ENCODE peak calls at places on chromosomes 12 and 14, in five cellular contexts. One of them, this sample, is unnamed.

GRCh38 chr12:12562016-12562483 is 613 bp downstream of the DUSP16 start:
- DNase-seq in fibroblast of mammary gland: no peak
- DNase-seq in mucosa of descending colon: peak; percentile 62
- DNase-seq in uterus: peak; percentile 44
- DNase-seq in brain microvascular endothelial cell: no peak
- DNase-seq in this sample: no peak

GRCh38 chr12:72277415-72277814 is 5.2 kb downstream of the TRHDE start:
- DNase-seq in fibroblast of mammary gland: peak; percentile 10
- DNase-seq in mucosa of descending colon: no peak
- DNase-seq in uterus: no peak
- DNase-seq in brain microvascular endothelial cell: no peak
- DNase-seq in this sample: no peak

GRCh38 chr12:4392223-4392742 is 12.8 kb upstream of the FGF23 start:
- DNase-seq in fibroblast of mammary gland: no peak
- DNase-seq in mucosa of descending colon: no peak
- DNase-seq in uterus: no peak
- DNase-seq in brain microvascular endothelial cell: no peak
- DNase-seq in this sample: no peak

GRCh38 chr14:75577090-75577489 is 1.3 kb upstream of the FLVCR2 start:
- DNase-seq in fibroblast of mammary gland: no peak
- DNase-seq in mucosa of descending colon: no peak
- DNase-seq in uterus: no peak
- DNase-seq in brain microvascular endothelial cell: no peak
- DNase-seq in this sample: no peak

GRCh38 chr12:104750061-104750460 is 208.0 kb downstream of the SLC41A2 start:
- DNase-seq in fibroblast of mammary gland: peak; percentile 66
- DNase-seq in mucosa of descending colon: no peak
- DNase-seq in uterus: no peak
- DNase-seq in brain microvascular endothelial cell: peak; percentile 61
- DNase-seq in this sample: peak; percentile 66

GRCh38 chr12:21248679-21249078 is 86.0 kb downstream of the SLCO1A2 start:
- DNase-seq in fibroblast of mammary gland: peak; percentile 11
- DNase-seq in mucosa of descending colon: no peak
- DNase-seq in uterus: no peak
- DNase-seq in brain microvascular endothelial cell: no peak
- DNase-seq in this sample: peak; percentile 3

GRCh38 chr12:68075416-68075815 is 84.1 kb downstream of the IFNG start:
- DNase-seq in fibroblast of mammary gland: no peak
- DNase-seq in mucosa of descending colon: no peak
- DNase-seq in uterus: no peak
- DNase-seq in brain microvascular endothelial cell: no peak
- DNase-seq in this sample: no peak

GRCh38 chr12:124722871-124723270 is 140.8 kb downstream of the SCARB1 start:
- DNase-seq in fibroblast of mammary gland: no peak
- DNase-seq in mucosa of descending colon: no peak
- DNase-seq in uterus: no peak
- DNase-seq in brain microvascular endothelial cell: no peak
- DNase-seq in this sample: no peak

GRCh38 chr14:33063521-33063920 is 124.8 kb downstream of the NPAS3 start:
- DNase-seq in fibroblast of mammary gland: no peak
- DNase-seq in mucosa of descending colon: no peak
- DNase-seq in uterus: no peak
- DNase-seq in brain microvascular endothelial cell: no peak
- DNase-seq in this sample: no peak

GRCh38 chr14:100307215-100308111 is 1.2 kb upstream of the SLC25A29 start:
- DNase-seq in fibroblast of mammary gland: no peak
- DNase-seq in mucosa of descending colon: no peak
- DNase-seq in uterus: no peak
- DNase-seq in brain microvascular endothelial cell: no peak
- DNase-seq in this sample: no peak

GRCh38 chr12:125395583-125396215 is 330.5 kb downstream of the AACS start:
- DNase-seq in fibroblast of mammary gland: no peak
- DNase-seq in mucosa of descending colon: no peak
- DNase-seq in uterus: no peak
- DNase-seq in brain microvascular endothelial cell: no peak
- DNase-seq in this sample: no peak

GRCh38 chr12:51531982-51532497 is 59.0 kb upstream of the SCN8A start:
- DNase-seq in fibroblast of mammary gland: peak; percentile 74
- DNase-seq in mucosa of descending colon: no peak
- DNase-seq in uterus: peak; percentile 44
- DNase-seq in brain microvascular endothelial cell: peak; percentile 58
- DNase-seq in this sample: peak; percentile 52

GRCh38 chr12:126706300-126706699 is 1560.7 kb upstream of the TMEM132C start:
- DNase-seq in fibroblast of mammary gland: no peak
- DNase-seq in mucosa of descending colon: no peak
- DNase-seq in uterus: no peak
- DNase-seq in brain microvascular endothelial cell: no peak
- DNase-seq in this sample: no peak

GRCh38 chr12:27868165-27868564 is 88.1 kb upstream of the MANSC4 start:
- DNase-seq in fibroblast of mammary gland: peak; percentile 89
- DNase-seq in mucosa of descending colon: no peak
- DNase-seq in uterus: no peak
- DNase-seq in brain microvascular endothelial cell: peak; percentile 74
- DNase-seq in this sample: peak; percentile 87

GRCh38 chr12:123634142-123634561 is 523 bp downstream of the GTF2H3 start:
- DNase-seq in fibroblast of mammary gland: no peak
- DNase-seq in mucosa of descending colon: no peak
- DNase-seq in uterus: no peak
- DNase-seq in brain microvascular endothelial cell: no peak
- DNase-seq in this sample: no peak

GRCh38 chr14:101232340-101233015 is 328.8 kb upstream of the DIO3 start:
- DNase-seq in fibroblast of mammary gland: no peak
- DNase-seq in mucosa of descending colon: no peak
- DNase-seq in uterus: no peak
- DNase-seq in brain microvascular endothelial cell: no peak
- DNase-seq in this sample: no peak

GRCh38 chr14:61260939-61261776 is 20.0 kb downstream of the TMEM30B start:
- DNase-seq in fibroblast of mammary gland: peak; percentile 94
- DNase-seq in mucosa of descending colon: no peak
- DNase-seq in uterus: no peak
- DNase-seq in brain microvascular endothelial cell: peak; percentile 86
- DNase-seq in this sample: peak; percentile 83
- TF ChIP-seq CTCF in fibroblast of mammary gland: peak; percentile 25
- TF ChIP-seq CTCF in mucosa of descending colon: no peak
- TF ChIP-seq CTCF in uterus: no peak
- TF ChIP-seq CTCF in brain microvascular endothelial cell: peak; percentile 46
- TF ChIP-seq CTCF in this sample: peak; percentile 33

GRCh38 chr12:7503686-7504085 is at the start of gene CD163:
- DNase-seq in fibroblast of mammary gland: peak; percentile 12
- DNase-seq in mucosa of descending colon: no peak
- DNase-seq in uterus: no peak
- DNase-seq in brain microvascular endothelial cell: no peak
- DNase-seq in this sample: no peak
- H3K4me3 ChIP-seq in fibroblast of mammary gland: no peak within 1 kb of the TSS
- H3K4me3 ChIP-seq in mucosa of descending colon: no peak within 1 kb of the TSS
- H3K4me3 ChIP-seq in uterus: no peak within 1 kb of the TSS
- H3K4me3 ChIP-seq in brain microvascular endothelial cell: no peak within 1 kb of the TSS
- H3K4me3 ChIP-seq in this sample: no peak within 1 kb of the TSS

GRCh38 chr14:39956372-39956771 is 524.1 kb upstream of the FBXO33 start:
- DNase-seq in fibroblast of mammary gland: no peak
- DNase-seq in mucosa of descending colon: no peak
- DNase-seq in uterus: no peak
- DNase-seq in brain microvascular endothelial cell: no peak
- DNase-seq in this sample: no peak
- TF ChIP-seq CTCF in fibroblast of mammary gland: no peak
- TF ChIP-seq CTCF in mucosa of descending colon: no peak
- TF ChIP-seq CTCF in uterus: no peak
- TF ChIP-seq CTCF in brain microvascular endothelial cell: no peak
- TF ChIP-seq CTCF in this sample: no peak

DNA sequence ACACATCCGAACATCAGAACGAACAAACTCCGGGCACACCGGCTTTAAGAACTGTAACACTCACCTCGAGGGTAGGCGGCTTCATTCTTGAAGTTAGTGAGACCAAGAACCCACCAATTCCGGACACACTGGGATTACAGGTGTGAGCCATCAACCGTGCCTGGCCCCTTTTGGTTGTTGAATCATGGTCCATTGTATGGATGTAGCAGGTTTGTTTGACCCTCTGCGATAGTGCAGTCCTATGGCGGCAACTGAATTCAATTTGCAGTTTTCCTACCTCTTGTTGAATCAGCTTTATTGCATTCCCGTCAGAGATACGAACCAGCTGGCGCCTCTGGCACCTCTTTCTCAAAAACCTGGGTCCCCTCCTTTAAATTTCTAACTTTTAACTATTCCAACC is 261.3 kb downstream of the PCNX1 start:
- DNase-seq in fibroblast of mammary gland: no peak
- DNase-seq in mucosa of descending colon: no peak
- DNase-seq in uterus: no peak
- DNase-seq in brain microvascular endothelial cell: no peak
- DNase-seq in this sample: no peak
- H3K4me3 ChIP-seq in fibroblast of mammary gland: no peak overlapping the region
- H3K4me3 ChIP-seq in mucosa of descending colon: no peak overlapping the region
- H3K4me3 ChIP-seq in uterus: no peak overlapping the region
- H3K4me3 ChIP-seq in brain microvascular endothelial cell: no peak overlapping the region
- H3K4me3 ChIP-seq in this sample: no peak overlapping the region

DNA sequence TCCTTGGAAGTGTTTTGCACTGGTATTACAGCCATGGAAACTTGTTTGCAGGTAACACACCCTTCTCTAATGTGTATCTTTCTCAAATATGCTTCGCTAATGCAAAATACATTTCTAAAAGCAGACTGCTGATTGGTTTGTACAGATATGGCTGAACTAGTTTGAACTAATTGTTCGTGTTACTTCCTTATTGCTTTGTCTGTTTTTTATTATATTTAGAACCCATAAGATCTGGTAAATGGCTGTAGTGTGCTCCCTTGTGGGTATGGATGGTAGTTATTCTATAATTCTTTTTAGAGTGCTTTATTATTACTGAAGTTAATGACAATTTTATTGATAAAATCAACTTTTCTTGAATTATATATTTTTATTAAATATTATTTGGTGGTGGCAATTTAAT is 53.0 kb downstream of the ATF7IP start:
- DNase-seq in fibroblast of mammary gland: peak; percentile 61
- DNase-seq in mucosa of descending colon: no peak
- DNase-seq in uterus: no peak
- DNase-seq in brain microvascular endothelial cell: no peak
- DNase-seq in this sample: no peak
- TF ChIP-seq CTCF in fibroblast of mammary gland: peak; percentile 35
- TF ChIP-seq CTCF in mucosa of descending colon: no peak
- TF ChIP-seq CTCF in uterus: peak; percentile 5
- TF ChIP-seq CTCF in brain microvascular endothelial cell: peak; percentile 20
- TF ChIP-seq CTCF in this sample: no peak

DNA sequence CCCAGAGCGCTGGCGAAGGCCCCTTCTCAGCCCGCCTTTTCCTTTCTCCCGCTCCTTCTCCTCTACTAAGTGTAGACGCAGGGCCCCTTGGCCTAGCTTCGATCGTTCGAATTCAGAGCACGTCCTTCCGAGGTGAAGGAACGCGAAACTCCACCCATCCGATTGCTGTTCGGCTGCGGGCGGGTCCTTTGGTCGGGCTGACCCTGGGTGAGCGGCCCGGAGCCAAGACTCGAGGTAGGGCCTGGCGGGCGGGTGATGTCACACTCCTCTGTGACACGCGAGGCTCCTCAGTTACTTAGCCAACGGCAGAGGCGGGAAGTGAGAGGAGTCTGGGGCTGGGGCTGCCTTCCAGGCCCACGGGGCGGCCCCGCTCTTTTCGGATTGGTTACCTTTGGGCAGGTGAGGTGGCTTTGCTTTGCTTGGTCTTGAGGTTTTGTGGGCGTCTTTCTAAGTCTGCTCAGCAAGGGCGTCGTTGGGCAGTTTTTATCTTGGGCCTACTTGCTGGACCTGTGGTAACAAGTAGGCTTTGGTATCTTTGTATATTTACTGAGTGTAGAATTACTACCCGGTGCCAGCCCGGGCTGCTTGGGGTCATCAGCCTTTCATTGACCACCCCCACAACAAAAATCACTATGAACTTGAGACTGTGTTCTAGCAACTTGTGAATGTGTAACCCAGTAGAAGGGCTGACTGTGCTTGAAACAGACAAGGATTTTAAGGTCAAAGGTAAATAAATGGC is 694 bp downstream of the TMBIM6 start:
- DNase-seq in fibroblast of mammary gland: peak; percentile 85
- DNase-seq in mucosa of descending colon: peak; percentile 94
- DNase-seq in uterus: peak; percentile 75
- DNase-seq in brain microvascular endothelial cell: peak; percentile 85
- DNase-seq in this sample: peak; percentile 69
- H3K4me3 ChIP-seq in fibroblast of mammary gland: peak overlapping the region; percentile 80
- H3K4me3 ChIP-seq in mucosa of descending colon: peak overlapping the region; percentile 58
- H3K4me3 ChIP-seq in uterus: peak overlapping the region; percentile 86
- H3K4me3 ChIP-seq in brain microvascular endothelial cell: peak overlapping the region; percentile 78
- H3K4me3 ChIP-seq in this sample: peak overlapping the region; percentile 58

This sample was measured in astrocyte of the cerebellum.